ENCODE peak calls at places on chromosomes 4 and X, in eight cellular contexts. One of them, this sample, is unnamed.

GRCh38 chrX:38513087-38513742 is 48.1 kb upstream of the TSPAN7 start:
- DNase-seq in endothelial cell of umbilical vein: no peak
- DNase-seq in heart right ventricle: no peak
- DNase-seq in colonic mucosa: no peak
- DNase-seq in esophagus squamous epithelium: no peak
- DNase-seq in tibial nerve: no peak
- DNase-seq in HepG2: peak
- DNase-seq in fibroblast of lung: no peak
- DNase-seq in this sample: no peak

GRCh38 chr4:40056722-40057539 is at the start of gene N4BP2:
- DNase-seq in endothelial cell of umbilical vein: peak
- DNase-seq in heart right ventricle: peak
- DNase-seq in colonic mucosa: peak
- DNase-seq in esophagus squamous epithelium: peak
- DNase-seq in tibial nerve: peak
- DNase-seq in HepG2: peak
- DNase-seq in fibroblast of lung: peak
- DNase-seq in this sample: peak

GRCh38 chr4:76486588-76487276 is 51.7 kb downstream of the SHROOM3 start:
- DNase-seq in endothelial cell of umbilical vein: no peak
- DNase-seq in heart right ventricle: no peak
- DNase-seq in colonic mucosa: no peak
- DNase-seq in esophagus squamous epithelium: no peak
- DNase-seq in tibial nerve: no peak
- DNase-seq in HepG2: no peak
- DNase-seq in fibroblast of lung: no peak
- DNase-seq in this sample: no peak

GRCh38 chr4:81555489-81555888 is 83.8 kb upstream of the RASGEF1B start:
- DNase-seq in endothelial cell of umbilical vein: no peak
- DNase-seq in heart right ventricle: no peak
- DNase-seq in colonic mucosa: no peak
- DNase-seq in esophagus squamous epithelium: no peak
- DNase-seq in tibial nerve: no peak
- DNase-seq in HepG2: no peak
- DNase-seq in fibroblast of lung: no peak
- DNase-seq in this sample: no peak

GRCh38 chr4:158854236-158854635 is 85.4 kb downstream of the FNIP2 start:
- DNase-seq in endothelial cell of umbilical vein: no peak
- DNase-seq in heart right ventricle: no peak
- DNase-seq in colonic mucosa: no peak
- DNase-seq in esophagus squamous epithelium: no peak
- DNase-seq in tibial nerve: no peak
- DNase-seq in HepG2: no peak
- DNase-seq in fibroblast of lung: no peak
- DNase-seq in this sample: no peak

GRCh38 chr4:40170588-40170987 is 26.2 kb upstream of the RHOH start:
- DNase-seq in endothelial cell of umbilical vein: no peak
- DNase-seq in heart right ventricle: no peak
- DNase-seq in colonic mucosa: no peak
- DNase-seq in esophagus squamous epithelium: no peak
- DNase-seq in tibial nerve: no peak
- DNase-seq in HepG2: no peak
- DNase-seq in fibroblast of lung: no peak
- DNase-seq in this sample: no peak

GRCh38 chr4:47839259-47839658 is 1.4 kb upstream of the CORIN start:
- DNase-seq in endothelial cell of umbilical vein: no peak
- DNase-seq in heart right ventricle: peak
- DNase-seq in colonic mucosa: no peak
- DNase-seq in esophagus squamous epithelium: no peak
- DNase-seq in tibial nerve: no peak
- DNase-seq in HepG2: no peak
- DNase-seq in fibroblast of lung: peak
- DNase-seq in this sample: peak

GRCh38 chr4:37667197-37668100 is 18.7 kb downstream of the RELL1 start:
- DNase-seq in endothelial cell of umbilical vein: peak
- DNase-seq in heart right ventricle: no peak
- DNase-seq in colonic mucosa: no peak
- DNase-seq in esophagus squamous epithelium: no peak
- DNase-seq in tibial nerve: no peak
- DNase-seq in HepG2: no peak
- DNase-seq in fibroblast of lung: peak
- DNase-seq in this sample: peak

GRCh38 chr4:113300384-113301011 is 251.0 kb downstream of the ANK2 start:
- DNase-seq in endothelial cell of umbilical vein: peak
- DNase-seq in heart right ventricle: peak
- DNase-seq in colonic mucosa: no peak
- DNase-seq in esophagus squamous epithelium: no peak
- DNase-seq in tibial nerve: no peak
- DNase-seq in HepG2: peak
- DNase-seq in fibroblast of lung: peak
- DNase-seq in this sample: peak

GRCh38 chr4:84681488-84682274 is 98.8 kb downstream of the CDS1 start:
- DNase-seq in endothelial cell of umbilical vein: peak
- DNase-seq in heart right ventricle: peak
- DNase-seq in colonic mucosa: peak
- DNase-seq in esophagus squamous epithelium: no peak
- DNase-seq in tibial nerve: no peak
- DNase-seq in HepG2: peak
- DNase-seq in fibroblast of lung: peak
- DNase-seq in this sample: peak

GRCh38 chr4:183182873-183183725 is 84.0 kb downstream of the WWC2 start:
- DNase-seq in endothelial cell of umbilical vein: peak
- DNase-seq in heart right ventricle: peak
- DNase-seq in colonic mucosa: no peak
- DNase-seq in esophagus squamous epithelium: no peak
- DNase-seq in tibial nerve: no peak
- DNase-seq in HepG2: peak
- DNase-seq in fibroblast of lung: peak
- DNase-seq in this sample: peak

GRCh38 chr4:83212041-83212851 is 72.4 kb downstream of the COQ2 start:
- DNase-seq in endothelial cell of umbilical vein: no peak
- DNase-seq in heart right ventricle: no peak
- DNase-seq in colonic mucosa: peak
- DNase-seq in esophagus squamous epithelium: no peak
- DNase-seq in tibial nerve: no peak
- DNase-seq in HepG2: no peak
- DNase-seq in fibroblast of lung: no peak
- DNase-seq in this sample: no peak

GRCh38 chr4:127624176-127624575 is 8.6 kb upstream of the INTU start:
- DNase-seq in endothelial cell of umbilical vein: no peak
- DNase-seq in heart right ventricle: no peak
- DNase-seq in colonic mucosa: no peak
- DNase-seq in esophagus squamous epithelium: no peak
- DNase-seq in tibial nerve: no peak
- DNase-seq in HepG2: no peak
- DNase-seq in fibroblast of lung: no peak
- DNase-seq in this sample: no peak
- H3K4me3 ChIP-seq in endothelial cell of umbilical vein: no peak
- H3K4me3 ChIP-seq in heart right ventricle: no peak
- H3K4me3 ChIP-seq in colonic mucosa: no peak
- H3K4me3 ChIP-seq in esophagus squamous epithelium: no peak
- H3K4me3 ChIP-seq in tibial nerve: no peak
- H3K4me3 ChIP-seq in HepG2: no peak
- H3K4me3 ChIP-seq in fibroblast of lung: no peak
- H3K4me3 ChIP-seq in this sample: peak

GRCh38 chrX:46381630-46382029 is 163.6 kb downstream of the ZNF674 start:
- DNase-seq in endothelial cell of umbilical vein: peak
- DNase-seq in heart right ventricle: no peak
- DNase-seq in colonic mucosa: no peak
- DNase-seq in esophagus squamous epithelium: no peak
- DNase-seq in tibial nerve: no peak
- DNase-seq in HepG2: peak
- DNase-seq in fibroblast of lung: no peak
- DNase-seq in this sample: peak
- TF ChIP-seq CTCF in endothelial cell of umbilical vein: peak
- TF ChIP-seq CTCF in heart right ventricle: peak
- TF ChIP-seq CTCF in colonic mucosa: no peak
- TF ChIP-seq CTCF in esophagus squamous epithelium: no peak
- TF ChIP-seq CTCF in tibial nerve: no peak
- TF ChIP-seq CTCF in HepG2: peak
- TF ChIP-seq CTCF in fibroblast of lung: peak
- TF ChIP-seq CTCF in this sample: peak

GRCh38 chr4:38783109-38783460 is 295 bp upstream of the TLR10 start:
- DNase-seq in endothelial cell of umbilical vein: no peak
- DNase-seq in heart right ventricle: no peak
- DNase-seq in colonic mucosa: no peak
- DNase-seq in esophagus squamous epithelium: no peak
- DNase-seq in tibial nerve: no peak
- DNase-seq in HepG2: no peak
- DNase-seq in fibroblast of lung: no peak
- DNase-seq in this sample: no peak
- H3K4me3 ChIP-seq in endothelial cell of umbilical vein: no peak
- H3K4me3 ChIP-seq in heart right ventricle: no peak
- H3K4me3 ChIP-seq in colonic mucosa: no peak
- H3K4me3 ChIP-seq in esophagus squamous epithelium: no peak
- H3K4me3 ChIP-seq in tibial nerve: no peak
- H3K4me3 ChIP-seq in HepG2: no peak
- H3K4me3 ChIP-seq in fibroblast of lung: no peak
- H3K4me3 ChIP-seq in this sample: no peak

DNA sequence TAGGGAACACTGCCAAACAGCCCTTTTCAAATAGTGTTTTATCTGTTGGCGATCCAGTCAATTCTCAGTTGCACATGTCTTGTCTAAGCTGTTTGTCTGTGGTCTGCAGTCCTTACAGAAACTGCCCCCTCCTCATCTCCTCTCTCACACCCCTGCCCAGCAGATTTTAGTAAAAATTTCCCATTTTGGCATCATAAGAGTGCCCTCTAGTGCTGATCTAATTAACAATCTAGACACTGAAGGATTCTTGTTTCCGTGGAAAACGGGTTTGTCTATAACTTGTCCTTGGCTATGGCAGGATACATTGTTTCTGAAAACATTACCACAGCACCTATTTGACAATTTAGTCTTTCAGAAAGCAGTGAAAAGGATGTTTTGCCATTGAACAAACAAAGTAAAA is 227.2 kb upstream of the MBNL3 start:
- DNase-seq in endothelial cell of umbilical vein: peak
- DNase-seq in heart right ventricle: no peak
- DNase-seq in colonic mucosa: no peak
- DNase-seq in esophagus squamous epithelium: no peak
- DNase-seq in tibial nerve: no peak
- DNase-seq in HepG2: no peak
- DNase-seq in fibroblast of lung: peak
- DNase-seq in this sample: no peak
- TF ChIP-seq CTCF in endothelial cell of umbilical vein: no peak
- TF ChIP-seq CTCF in heart right ventricle: no peak
- TF ChIP-seq CTCF in colonic mucosa: no peak
- TF ChIP-seq CTCF in esophagus squamous epithelium: no peak
- TF ChIP-seq CTCF in tibial nerve: no peak
- TF ChIP-seq CTCF in HepG2: peak
- TF ChIP-seq CTCF in fibroblast of lung: peak
- TF ChIP-seq CTCF in this sample: peak

GRCh38 chr4:36242629-36243354 is 1.5 kb downstream of the ARAP2 start:
- DNase-seq in endothelial cell of umbilical vein: no peak
- DNase-seq in heart right ventricle: no peak
- DNase-seq in colonic mucosa: no peak
- DNase-seq in esophagus squamous epithelium: no peak
- DNase-seq in tibial nerve: no peak
- DNase-seq in HepG2: no peak
- DNase-seq in fibroblast of lung: peak
- DNase-seq in this sample: no peak
- H3K4me3 ChIP-seq in endothelial cell of umbilical vein: no peak
- H3K4me3 ChIP-seq in heart right ventricle: no peak
- H3K4me3 ChIP-seq in colonic mucosa: peak
- H3K4me3 ChIP-seq in esophagus squamous epithelium: peak
- H3K4me3 ChIP-seq in tibial nerve: peak
- H3K4me3 ChIP-seq in HepG2: no peak
- H3K4me3 ChIP-seq in fibroblast of lung: no peak
- H3K4me3 ChIP-seq in this sample: no peak